ENCODE peak calls at places on chromosomes 1 and 21, in five cellular contexts. One of them, this sample, is unnamed.
A peak's percentile ranks its signal among the peaks of the same experiment; 100 is the strongest.

GRCh38 chr1:209266590-209267172 is 316.8 kb upstream of the CAMK1G start:
- DNase-seq in cerebellar cortex: no peak
- DNase-seq in CD4-positive, alpha-beta memory T cell: no peak
- DNase-seq in EH: no peak
- DNase-seq in fibroblast of the conjunctiva: no peak
- DNase-seq in this sample: no peak

GRCh38 chr1:116933586-116934515 is 24.1 kb downstream of the PTGFRN start:
- DNase-seq in CD4-positive, alpha-beta memory T cell: peak; percentile 77
- DNase-seq in cerebellar cortex: no peak
- DNase-seq in fibroblast of the conjunctiva: no peak
- DNase-seq in EH: no peak
- DNase-seq in this sample: no peak

GRCh38 chr1:159012495-159012894 is 2.8 kb downstream of the IFI16 start:
- DNase-seq in EH: peak; percentile 54
- DNase-seq in CD4-positive, alpha-beta memory T cell: peak; percentile 65
- DNase-seq in fibroblast of the conjunctiva: no peak
- DNase-seq in cerebellar cortex: no peak
- DNase-seq in this sample: no peak

GRCh38 chr1:23657659-23658275 is 33.8 kb upstream of the RPL11 start:
- DNase-seq in CD4-positive, alpha-beta memory T cell: no peak
- DNase-seq in fibroblast of the conjunctiva: no peak
- DNase-seq in cerebellar cortex: peak; percentile 72
- DNase-seq in EH: peak; percentile 60
- DNase-seq in this sample: no peak

GRCh38 chr1:198620951-198621824 is 17.7 kb upstream of the PTPRC start:
- DNase-seq in EH: no peak
- DNase-seq in CD4-positive, alpha-beta memory T cell: peak; percentile 79
- DNase-seq in cerebellar cortex: no peak
- DNase-seq in fibroblast of the conjunctiva: no peak
- DNase-seq in this sample: no peak

GRCh38 chr1:167797005-167797404 is 75.2 kb downstream of the MPZL1 start:
- DNase-seq in EH: peak; percentile 99
- DNase-seq in fibroblast of the conjunctiva: peak; percentile 98
- DNase-seq in CD4-positive, alpha-beta memory T cell: no peak
- DNase-seq in cerebellar cortex: peak; percentile 37
- DNase-seq in this sample: no peak

GRCh38 chr1:59092126-59092525 is 204.8 kb upstream of the FGGY start:
- DNase-seq in EH: peak; percentile 39
- DNase-seq in cerebellar cortex: no peak
- DNase-seq in CD4-positive, alpha-beta memory T cell: no peak
- DNase-seq in fibroblast of the conjunctiva: no peak
- DNase-seq in this sample: no peak

GRCh38 chr1:10556430-10557005 is 81.8 kb downstream of the PEX14 start:
- DNase-seq in cerebellar cortex: no peak
- DNase-seq in fibroblast of the conjunctiva: no peak
- DNase-seq in CD4-positive, alpha-beta memory T cell: no peak
- DNase-seq in EH: no peak
- DNase-seq in this sample: no peak

GRCh38 chr1:83839566-83840173 is 159.3 kb downstream of the TTLL7 start:
- DNase-seq in EH: peak; percentile 36
- DNase-seq in CD4-positive, alpha-beta memory T cell: no peak
- DNase-seq in fibroblast of the conjunctiva: peak; percentile 56
- DNase-seq in cerebellar cortex: no peak
- DNase-seq in this sample: no peak

GRCh38 chr1:115771847-115772457 is 3.4 kb upstream of the CASQ2 start:
- DNase-seq in CD4-positive, alpha-beta memory T cell: no peak
- DNase-seq in EH: peak; percentile 83
- DNase-seq in fibroblast of the conjunctiva: peak; percentile 87
- DNase-seq in cerebellar cortex: peak; percentile 89
- DNase-seq in this sample: peak; percentile 77

GRCh38 chr1:197915797-197916686 is 1.1 kb upstream of the LHX9 start:
- DNase-seq in CD4-positive, alpha-beta memory T cell: no peak
- DNase-seq in cerebellar cortex: peak; percentile 45
- DNase-seq in fibroblast of the conjunctiva: peak; percentile 13
- DNase-seq in EH: peak; percentile 89
- DNase-seq in this sample: peak; percentile 79

GRCh38 chr1:21313146-21313885 is 23.1 kb upstream of the ECE1 start:
- DNase-seq in CD4-positive, alpha-beta memory T cell: no peak
- DNase-seq in EH: peak; percentile 89
- DNase-seq in cerebellar cortex: no peak
- DNase-seq in fibroblast of the conjunctiva: no peak
- DNase-seq in this sample: no peak

GRCh38 chr1:3225668-3226067 is 156.7 kb downstream of the PRDM16 start:
- DNase-seq in fibroblast of the conjunctiva: no peak
- DNase-seq in EH: no peak
- DNase-seq in cerebellar cortex: no peak
- DNase-seq in CD4-positive, alpha-beta memory T cell: no peak
- DNase-seq in this sample: no peak

GRCh38 chr1:7771673-7772299 is 690 bp downstream of the VAMP3 start:
- DNase-seq in cerebellar cortex: no peak
- DNase-seq in CD4-positive, alpha-beta memory T cell: no peak
- DNase-seq in fibroblast of the conjunctiva: no peak
- DNase-seq in EH: no peak
- DNase-seq in this sample: no peak

GRCh38 chr1:31943546-31944184 is 5.5 kb upstream of the PTP4A2 start:
- DNase-seq in EH: peak; percentile 36
- DNase-seq in fibroblast of the conjunctiva: no peak
- DNase-seq in CD4-positive, alpha-beta memory T cell: peak; percentile 62
- DNase-seq in cerebellar cortex: peak; percentile 34
- DNase-seq in this sample: no peak

GRCh38 chr1:221965252-221965651 is 223.4 kb upstream of the DUSP10 start:
- DNase-seq in fibroblast of the conjunctiva: no peak
- DNase-seq in cerebellar cortex: no peak
- DNase-seq in CD4-positive, alpha-beta memory T cell: no peak
- DNase-seq in EH: no peak
- DNase-seq in this sample: no peak

GRCh38 chr1:183185941-183186490 is at the start of gene LAMC2:
- DNase-seq in EH: no peak
- DNase-seq in CD4-positive, alpha-beta memory T cell: no peak
- DNase-seq in cerebellar cortex: peak; percentile 52
- DNase-seq in fibroblast of the conjunctiva: no peak
- DNase-seq in this sample: no peak

GRCh38 chr1:166975361-166976129 is at the start of gene ILDR2:
- DNase-seq in CD4-positive, alpha-beta memory T cell: peak; percentile 45
- DNase-seq in fibroblast of the conjunctiva: no peak
- DNase-seq in EH: peak; percentile 26
- DNase-seq in cerebellar cortex: peak; percentile 40
- DNase-seq in this sample: no peak

GRCh38 chr1:40182956-40183710 is 21.9 kb downstream of the RLF start:
- DNase-seq in cerebellar cortex: peak; percentile 48
- DNase-seq in fibroblast of the conjunctiva: peak; percentile 28
- DNase-seq in CD4-positive, alpha-beta memory T cell: no peak
- DNase-seq in EH: peak; percentile 14
- DNase-seq in this sample: no peak

GRCh38 chr1:119805746-119806145 is 5.5 kb downstream of the REG4 start:
- DNase-seq in CD4-positive, alpha-beta memory T cell: no peak
- DNase-seq in fibroblast of the conjunctiva: no peak
- DNase-seq in cerebellar cortex: no peak
- DNase-seq in EH: no peak
- DNase-seq in this sample: no peak

GRCh38 chr21:35039595-35040291 is 9.4 kb downstream of the RUNX1 start:
- DNase-seq in CD4-positive, alpha-beta memory T cell: no peak
- DNase-seq in fibroblast of the conjunctiva: no peak
- DNase-seq in cerebellar cortex: no peak
- DNase-seq in EH: no peak
- DNase-seq in this sample: no peak

GRCh38 chr1:231653611-231654010 is 27.0 kb downstream of the DISC1 start:
- DNase-seq in cerebellar cortex: no peak
- DNase-seq in EH: peak; percentile 27
- DNase-seq in fibroblast of the conjunctiva: no peak
- DNase-seq in CD4-positive, alpha-beta memory T cell: no peak
- DNase-seq in this sample: no peak

GRCh38 chr1:22177354-22178003 is 34.6 kb upstream of the WNT4 start:
- DNase-seq in fibroblast of the conjunctiva: no peak
- DNase-seq in EH: no peak
- DNase-seq in CD4-positive, alpha-beta memory T cell: no peak
- DNase-seq in cerebellar cortex: no peak
- DNase-seq in this sample: no peak